ENCODE peak calls at places on chromosomes 16 and 17, in six cellular contexts. X is cardiac muscle cell, O is sciatic nerve, K is left kidney, R is GF-D8, V is retina. Y is an unnamed sample.

GRCh38 chr16:83932955-83933673 is 19.9 kb upstream of the OSGIN1 start:
- DNase-seq in K (peak), V (no peak), R (no peak), X (no peak), O (no peak), Y (no peak)

GRCh38 chr16:56860226-56861020 is 4.6 kb upstream of the SLC12A3 start:
- DNase-seq in O (no peak), V (peak), R (peak), K (no peak), X (no peak), Y (no peak)

GRCh38 chr16:1193143-1193824 is 31.8 kb downstream of the TPSG1 start:
- DNase-seq in V (no peak), R (no peak), K (peak), X (no peak), O (no peak), Y (no peak)

GRCh38 chr16:75566889-75567255 is 693 bp downstream of the GABARAPL2 start:
- DNase-seq in X (peak), K (peak), R (no peak), O (no peak), V (no peak), Y (no peak)

GRCh38 chr17:2709173-2709661 is 2.3 kb downstream of the CLUH start:
- DNase-seq in O (no peak), X (no peak), K (peak), R (no peak), V (no peak), Y (no peak)

GRCh38 chr16:29226782-29227181 is 179.7 kb downstream of the NPIPB11 start:
- DNase-seq in K (no peak), X (no peak), O (no peak), R (no peak), V (no peak), Y (no peak)

GRCh38 chr16:84459941-84460405 is 44.5 kb downstream of the MEAK7 start:
- DNase-seq in V (peak), K (no peak), O (peak), X (no peak), R (no peak), Y (peak)

GRCh38 chr16:75114179-75114945 is 2.2 kb downstream of the LDHD start:
- DNase-seq in K (no peak), X (no peak), R (no peak), O (no peak), V (no peak), Y (no peak)

GRCh38 chr17:21239680-21240374 is 13.4 kb downstream of the NATD1 start:
- DNase-seq in V (no peak), K (peak), R (no peak), X (peak), O (no peak), Y (no peak)

GRCh38 chr17:45063198-45063597 is 2.1 kb downstream of the NMT1 start:
- DNase-seq in V (no peak), X (no peak), O (no peak), R (peak), K (no peak), Y (no peak)

GRCh38 chr16:67923414-67924127 is 8.1 kb downstream of the CTRL start:
- DNase-seq in R (no peak), V (no peak), K (no peak), X (peak), O (peak), Y (no peak)

GRCh38 chr17:12230411-12230810 is 209.7 kb downstream of the MAP2K4 start:
- DNase-seq in K (no peak), O (no peak), X (no peak), R (no peak), V (no peak), Y (no peak)

GRCh38 chr16:81523387-81524115 is 78.9 kb downstream of the CMIP start:
- DNase-seq in V (no peak), R (no peak), O (no peak), X (no peak), K (no peak), Y (no peak)

GRCh38 chr16:69904495-69905170 is 46.5 kb upstream of the CLEC18A start:
- DNase-seq in K (no peak), X (no peak), O (no peak), R (no peak), V (no peak), Y (peak)

GRCh38 chr17:44324092-44324570 is 492 bp downstream of the SLC25A39 start:
- DNase-seq in X (peak), V (no peak), O (no peak), K (peak), R (no peak), Y (no peak)

GRCh38 chr17:69466905-69467630 is 52.6 kb downstream of the MAP2K6 start:
- DNase-seq in O (no peak), V (peak), X (no peak), R (no peak), K (no peak), Y (no peak)

GRCh38 chr17:61877837-61878236 is 14.5 kb upstream of the BRIP1 start:
- DNase-seq in R (no peak), K (no peak), V (no peak), X (no peak), O (no peak), Y (no peak)

GRCh38 chr17:50056961-50057330 is 1.0 kb downstream of the ITGA3 start:
- DNase-seq in V (no peak), K (peak), O (no peak), R (no peak), X (peak), Y (no peak)

GRCh38 chr16:24520983-24521382 is 18.4 kb upstream of the RBBP6 start:
- DNase-seq in O (no peak), X (no peak), R (no peak), V (no peak), K (no peak), Y (no peak)

GRCh38 chr16:6484121-6484520 is 848.5 kb upstream of the RBFOX1 start:
- DNase-seq in K (no peak), O (no peak), V (no peak), R (no peak), X (no peak), Y (no peak)

GRCh38 chr17:50365165-50365564 is 7.8 kb downstream of the MRPL27 start:
- DNase-seq in K (no peak), V (peak), R (no peak), X (no peak), O (no peak), Y (no peak)

GRCh38 chr17:21283482-21284318 is 811 bp upstream of the MAP2K3 start:
- DNase-seq in X (no peak), R (no peak), O (no peak), V (no peak), K (no peak), Y (no peak)

GRCh38 chr16:62648256-62648655 is 612.0 kb upstream of the CDH8 start:
- DNase-seq in V (no peak), X (no peak), R (no peak), O (no peak), K (no peak), Y (no peak)

GRCh38 chr17:80979547-80980378 is 11.9 kb upstream of the CHMP6 start:
- DNase-seq in K (no peak), X (no peak), V (no peak), R (no peak), O (no peak), Y (no peak)

GRCh38 chr16:31202402-31203385 is at the start of gene PYCARD:
- DNase-seq in X (peak), R (peak), K (peak), V (peak), O (peak), Y (peak)

GRCh38 chr16:84481051-84481735 is 23.3 kb downstream of the MEAK7 start:
- DNase-seq in O (peak), X (no peak), R (no peak), K (no peak), V (no peak), Y (no peak)

GRCh38 chr16:59044616-59045015 is 310.5 kb upstream of the GOT2 start:
- DNase-seq in V (no peak), K (no peak), R (no peak), O (no peak), X (no peak), Y (no peak)

GRCh38 chr17:8173056-8173870 is 2.9 kb downstream of the TMEM107 start:
- DNase-seq in K (peak), O (peak), X (peak), R (peak), V (peak), Y (no peak)

GRCh38 chr17:61065263-61065773 is 334.3 kb upstream of the TBX2 start:
- DNase-seq in O (no peak), X (peak), K (peak), R (no peak), V (peak), Y (no peak)

GRCh38 chr17:50904522-50905459 is 38.6 kb upstream of the TOB1 start:
- DNase-seq in V (peak), X (no peak), K (peak), O (peak), R (no peak), Y (no peak)

GRCh38 chr16:66468321-66468965 is 41.3 kb downstream of the BEAN1 start:
- DNase-seq in O (peak), V (no peak), X (no peak), R (no peak), K (no peak), Y (peak)

GRCh38 chr17:7750321-7750821 is 32.8 kb downstream of the DNAH2 start:
- DNase-seq in R (no peak), V (no peak), X (no peak), K (no peak), O (no peak), Y (no peak)

GRCh38 chr17:21214777-21215541 is 998 bp upstream of the TMEM11 start:
- DNase-seq in V (no peak), O (peak), R (no peak), X (no peak), K (peak), Y (no peak)

GRCh38 chr16:57347858-57348257 is 10.7 kb upstream of the CCL22 start:
- DNase-seq in X (no peak), R (no peak), K (no peak), V (no peak), O (no peak), Y (no peak)

GRCh38 chr17:78605429-78605828 is 28.2 kb upstream of the DNAH17 start:
- DNase-seq in K (no peak), R (no peak), V (no peak), O (no peak), X (no peak), Y (no peak)

GRCh38 chr16:88440111-88440510 is 13.0 kb upstream of the ZFPM1 start:
- DNase-seq in X (no peak), K (no peak), R (no peak), O (no peak), V (no peak), Y (no peak)

GRCh38 chr17:47172698-47173565 is 16.2 kb downstream of the CDC27 start:
- DNase-seq in V (no peak), R (no peak), O (no peak), X (no peak), K (no peak), Y (no peak)